ENCODE peak calls at places on chromosomes 11 and 22, in six cellular contexts. U is anterior cingulate cortex; P is ELR; S is GM03348; Z is activated naive CD8-positive, alpha-beta T cell treated with anti-CD3 and anti-CD28 coated beads, Interleukin-2, amount 10 ng/mL, durations not matched to agents 7 days and 5 days; O is Calu3. J is an unnamed sample.

GRCh38 chr11:45473491-45473890 is 187.3 kb upstream of the SYT13 start:
- DNase-seq in U (no peak), P (no peak), S (no peak), Z (no peak), O (no peak), J (no peak)

GRCh38 chr22:37647928-37648327 is 8.5 kb downstream of the SH3BP1 start:
- DNase-seq in U (no peak), P (no peak), S (no peak), Z (no peak), O (no peak), J (no peak)

GRCh38 chr11:32500001-32500400 is 64.7 kb upstream of the WT1 start:
- DNase-seq in U (no peak), P (no peak), S (no peak), Z (no peak), O (no peak), J (no peak)

GRCh38 chr11:118081241-118081958 is 4.5 kb downstream of the TMPRSS4 start:
- DNase-seq in U (no peak), P (peak; percentile 6), S (no peak), Z (no peak), O (no peak), J (no peak)

GRCh38 chr11:69411257-69411924 is 70.1 kb upstream of the LINC01488 start:
- DNase-seq in U (no peak), P (no peak), S (no peak), Z (no peak), O (no peak), J (no peak)

GRCh38 chr11:21374381-21374780 is 705.0 kb downstream of the NELL1 start:
- DNase-seq in U (no peak), P (no peak), S (no peak), Z (no peak), O (no peak), J (no peak)

GRCh38 chr11:79314906-79315689 is 125.7 kb downstream of the TENM4 start:
- DNase-seq in U (no peak), P (no peak), S (no peak), Z (no peak), O (no peak), J (no peak)

GRCh38 chr11:45354976-45355705 is 69.0 kb upstream of the SYT13 start:
- DNase-seq in U (peak; percentile 71), P (peak; percentile 6), S (no peak), Z (peak; percentile 84), O (peak; percentile 38), J (no peak)

GRCh38 chr11:109298865-109299264 is 123.1 kb upstream of the C11orf87 start:
- DNase-seq in U (no peak), P (no peak), S (peak; percentile 36), Z (no peak), O (no peak), J (no peak)